ENCODE peak calls at places on chromosomes 13 and 19, in five cellular contexts. Q is WTC11, W is astrocyte of the spinal cord, G is astrocyte of the cerebellum, Y is hepatocyte. H is an unnamed sample.

GRCh38 chr13:78679329-78679728 is 20.4 kb upstream of the OBI1 start:
- DNase-seq in W (no peak), G (no peak), Y (no peak), Q (no peak), H (no peak)

GRCh38 chr13:71621152-71622124 is 245.6 kb downstream of the DACH1 start:
- DNase-seq in Y (no peak), W (no peak), Q (no peak), G (no peak), H (no peak)

GRCh38 chr19:2727640-2727944 is 6.4 kb upstream of the DIRAS1 start:
- DNase-seq in W (no peak), Y (no peak), Q (no peak), G (no peak), H (no peak)

GRCh38 chr19:1760020-1760419 is 6.7 kb downstream of the ONECUT3 start:
- DNase-seq in Q (no peak), G (no peak), W (no peak), Y (no peak), H (no peak)

GRCh38 chr19:1856698-1857603 is 6.4 kb downstream of the KLF16 start:
- DNase-seq in Y (peak), Q (peak), W (peak), G (no peak), H (peak)

GRCh38 chr19:17677002-17677401 is 11.2 kb downstream of the UNC13A start:
- DNase-seq in W (no peak), Q (peak), G (no peak), Y (no peak), H (no peak)

GRCh38 chr13:23902975-23903905 is 5.9 kb upstream of the C1QTNF9B start:
- DNase-seq in Y (peak), Q (peak), W (no peak), G (no peak), H (no peak)

GRCh38 chr13:110648155-110648819 is 32.9 kb downstream of the NAXD start:
- DNase-seq in G (no peak), Y (no peak), W (no peak), Q (no peak), H (no peak)

GRCh38 chr13:72457151-72457550 is 270.3 kb downstream of the MZT1 start:
- DNase-seq in G (no peak), Y (no peak), W (no peak), Q (no peak), H (no peak)

GRCh38 chr13:79995334-79995733 is 345.6 kb downstream of the SPRY2 start:
- DNase-seq in W (peak), G (peak), Y (no peak), Q (no peak), H (no peak)
- TF ChIP-seq CTCF in W (no peak), G (no peak), Y (no peak), Q (no peak), H (no peak)

GRCh38 chr19:9205506-9206113 is 13.8 kb downstream of the OR7D4 start:
- DNase-seq in Q (peak), G (peak), Y (peak), W (peak), H (peak)
- TF ChIP-seq CTCF in Q (peak), G (peak), Y (peak), W (peak), H (peak)

GRCh38 chr13:37138169-37138568 is 32.7 kb upstream of the CSNK1A1L start:
- DNase-seq in Y (no peak), Q (peak), G (no peak), W (no peak), H (no peak)
- TF ChIP-seq CTCF in Y (peak), Q (no peak), G (peak), W (peak), H (no peak)

DNA sequence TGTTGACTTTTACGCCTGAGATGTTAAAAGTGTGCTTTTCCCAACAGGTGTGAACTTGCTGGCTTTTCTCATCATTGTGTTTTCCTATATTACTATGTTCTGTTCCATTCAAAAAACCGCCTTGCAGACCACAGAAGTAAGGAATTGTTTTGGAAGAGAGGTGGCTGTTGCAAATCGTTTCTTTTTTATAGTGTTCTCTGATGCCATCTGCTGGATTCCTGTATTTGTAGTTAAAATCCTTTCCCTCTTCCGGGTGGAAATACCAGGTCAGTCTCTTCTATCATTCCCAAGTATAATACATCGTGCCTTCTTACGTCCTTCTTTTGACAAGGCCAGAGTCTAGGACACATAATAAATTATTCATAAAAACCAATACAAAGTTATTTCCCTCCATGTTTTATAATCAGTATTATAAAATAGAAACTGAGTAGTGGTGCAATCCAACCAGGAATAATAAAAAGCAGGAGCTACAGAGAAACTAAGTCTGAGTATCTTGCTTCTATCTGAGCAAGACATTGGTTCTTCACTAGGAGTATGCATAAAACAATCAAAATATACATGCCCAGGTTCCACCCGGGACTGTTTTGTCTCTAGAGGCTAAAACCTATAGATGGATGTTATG is 57.9 kb downstream of the RXFP2 start:
- DNase-seq in Y (peak), Q (no peak), G (peak), W (peak), H (no peak)
- TF ChIP-seq CTCF in Y (peak), Q (no peak), G (peak), W (peak), H (no peak)

H was measured in GM10248.